ENCODE peak calls at places on chromosomes 6 and 20, in seven cellular contexts. I is mesenchymal stem cell, D is neuronal stem cell, L is IMR-90, M is H1, W is mesendoderm, C is trophoblast cell. U is an unnamed sample.
A peak's percentile ranks its signal among the peaks of the same experiment; 100 is the strongest.

GRCh38 chr6:132122871-132123270 is 171.7 kb upstream of the CCN2 start:
- DNase-seq in D (no peak), L (peak; percentile 100), I (peak; percentile 88), C (no peak), M (no peak), W (no peak), U (no peak)

GRCh38 chr20:11331096-11331495 is 586.6 kb upstream of the BTBD3 start:
- DNase-seq in L (no peak), D (no peak), M (no peak), I (no peak), C (no peak), W (no peak), U (no peak)

GRCh38 chr6:108200631-108201030 is 34.8 kb downstream of the NR2E1 start:
- DNase-seq in I (peak; percentile 8), L (peak; percentile 44), M (no peak), W (no peak), C (no peak), D (no peak), U (no peak)

GRCh38 chr6:135946674-135947073 is 95.2 kb downstream of the PDE7B start:
- DNase-seq in C (no peak), L (no peak), M (no peak), D (no peak), I (no peak), W (no peak), U (no peak)

GRCh38 chr6:135251416-135251815 is 70.3 kb downstream of the MYB start:
- DNase-seq in I (no peak), C (no peak), M (no peak), D (no peak), W (peak; percentile 30), L (no peak), U (no peak)

GRCh38 chr20:38178581-38178980 is 13.5 kb upstream of the TGM2 start:
- DNase-seq in D (no peak), C (no peak), L (no peak), M (no peak), W (no peak), I (no peak), U (no peak)

GRCh38 chr6:167047554-167047953 is 48.4 kb downstream of the CEP43 start:
- DNase-seq in I (no peak), D (no peak), C (no peak), L (no peak), W (no peak), M (no peak), U (no peak)

GRCh38 chr6:13355043-13355945 is 27.0 kb upstream of the TBC1D7 start:
- DNase-seq in W (peak; percentile 76), M (no peak), C (peak; percentile 81), L (peak; percentile 99), I (peak; percentile 95), D (no peak), U (no peak)

GRCh38 chr20:5654557-5654956 is 95.6 kb upstream of the SHLD1 start:
- DNase-seq in I (peak; percentile 91), M (no peak), D (no peak), L (peak; percentile 97), W (no peak), C (no peak), U (no peak)

GRCh38 chr20:59184880-59185447 is 21.3 kb downstream of the ZNF831 start:
- DNase-seq in L (no peak), C (no peak), D (no peak), W (no peak), M (no peak), I (no peak), U (no peak)

GRCh38 chr6:167993831-167994230 is 3.6 kb upstream of the KIF25 start:
- DNase-seq in L (no peak), C (no peak), I (no peak), M (no peak), W (no peak), D (no peak), U (no peak)

GRCh38 chr6:158765509-158766068 is 53.6 kb downstream of the EZR start:
- DNase-seq in D (no peak), C (no peak), L (no peak), W (no peak), M (no peak), I (no peak), U (no peak)

GRCh38 chr6:170344631-170345576 is 38.3 kb downstream of the FAM120B start:
- DNase-seq in D (no peak), M (peak; percentile 17), L (peak; percentile 61), C (no peak), W (peak; percentile 90), I (peak; percentile 76), U (no peak)

GRCh38 chr20:58075980-58076749 is 152.3 kb downstream of the ANKRD60 start:
- DNase-seq in I (no peak), W (no peak), M (no peak), D (no peak), C (no peak), L (no peak), U (no peak)
- H3K18ac ChIP-seq in I (no peak overlapping the region), W (no peak overlapping the region), M (no peak overlapping the region), D (peak overlapping the region; percentile 84), C (no peak overlapping the region), L (no peak overlapping the region), U (no peak overlapping the region)

GRCh38 chr6:106637051-106637717 is 7.8 kb downstream of the QRSL1 start:
- DNase-seq in D (no peak), C (no peak), L (no peak), M (no peak), I (no peak), W (peak; percentile 11), U (no peak)
- H3K9ac ChIP-seq in D (no peak overlapping the region), C (peak overlapping the region; percentile 10), L (no peak overlapping the region), M (no peak overlapping the region), I (no peak overlapping the region), W (no peak overlapping the region), U (no peak overlapping the region)

DNA sequence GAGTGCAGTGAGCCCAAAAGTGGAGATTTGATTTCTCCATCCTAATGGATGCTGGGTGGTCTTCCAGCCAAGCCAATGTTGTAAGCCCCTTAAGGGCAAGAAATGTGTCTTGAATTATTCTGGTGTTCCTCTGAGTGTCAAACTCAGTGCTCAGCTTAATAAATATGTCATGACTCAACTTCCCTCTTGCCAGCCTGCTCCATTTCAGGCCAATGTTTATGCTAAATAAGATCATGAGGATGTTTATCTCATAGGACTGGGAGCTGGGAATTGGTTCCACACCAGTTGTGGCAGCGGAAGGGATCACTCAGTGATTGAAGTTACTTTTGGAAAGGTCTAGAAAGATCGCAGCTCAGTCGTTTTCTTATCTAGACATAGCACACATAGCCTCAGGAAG is 90.4 kb upstream of the ISM1 start:
- DNase-seq in D (no peak), M (no peak), I (no peak), L (peak; percentile 12), C (no peak), W (no peak), U (no peak)
- H3K18ac ChIP-seq in D (no peak overlapping the region), M (no peak overlapping the region), I (no peak overlapping the region), L (no peak overlapping the region), C (no peak overlapping the region), W (no peak overlapping the region), U (no peak overlapping the region)

DNA sequence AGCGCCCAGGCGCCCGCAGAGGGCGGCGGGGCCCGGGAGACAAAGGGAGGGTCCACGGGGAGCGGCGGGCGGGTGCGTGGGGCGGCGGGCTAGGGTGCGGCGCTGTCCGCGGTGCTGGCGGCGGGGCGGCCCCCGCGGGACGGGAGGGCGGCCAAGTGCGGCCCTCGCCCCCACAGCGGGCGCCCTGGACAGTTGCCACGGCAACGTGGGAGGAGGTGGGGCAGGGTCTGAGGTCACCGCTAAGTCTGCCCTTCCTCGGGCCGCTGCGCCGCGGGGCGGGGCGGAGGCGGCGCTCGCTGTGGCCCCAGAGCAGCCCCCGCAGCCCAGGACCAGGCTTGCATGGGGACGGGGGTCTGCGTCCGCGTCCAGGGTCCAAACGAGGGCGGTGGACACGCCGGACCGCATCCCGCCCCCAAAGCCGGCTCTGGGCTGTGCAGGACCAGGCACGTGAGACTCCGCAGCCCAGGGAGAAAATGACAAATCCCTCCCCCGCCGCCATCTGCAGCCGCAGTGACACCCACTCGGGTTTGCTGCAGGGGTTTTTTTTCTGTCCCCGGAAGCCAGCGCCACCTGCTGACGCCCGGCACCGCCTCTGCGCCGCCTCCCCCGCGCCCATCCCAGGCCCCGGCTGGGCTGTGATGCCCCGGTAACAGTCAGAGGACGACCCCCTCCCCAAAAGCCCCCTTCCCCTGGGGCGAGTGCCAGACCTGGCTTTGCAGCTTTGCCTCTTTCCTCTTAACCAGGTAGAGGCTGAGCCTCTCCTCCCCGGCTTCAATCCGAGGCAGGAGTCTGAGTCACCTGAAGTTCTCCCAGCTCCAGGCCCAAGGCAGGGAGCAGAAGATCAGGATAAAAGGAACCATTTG is 36.8 kb downstream of the YTHDF1 start:
- DNase-seq in C (no peak), I (peak; percentile 19), W (peak; percentile 60), L (peak; percentile 4), D (peak; percentile 51), M (no peak), U (peak; percentile 62)
- H3K9ac ChIP-seq in C (no peak overlapping the region), I (no peak overlapping the region), W (no peak overlapping the region), L (no peak overlapping the region), D (peak overlapping the region; percentile 70), M (no peak overlapping the region), U (no peak overlapping the region)

GRCh38 chr6:37160922-37161778 is 8.8 kb upstream of the PIM1 start:
- DNase-seq in M (no peak), I (peak; percentile 34), W (no peak), D (no peak), C (no peak), L (peak; percentile 76), U (no peak)
- H3K18ac ChIP-seq in M (no peak overlapping the region), I (peak overlapping the region; percentile 12), W (no peak overlapping the region), D (no peak overlapping the region), C (no peak overlapping the region), L (peak overlapping the region; percentile 7), U (no peak overlapping the region)

GRCh38 chr6:71489736-71490135 is 201.1 kb downstream of the OGFRL1 start:
- DNase-seq in D (no peak), C (peak; percentile 96), W (peak; percentile 91), M (no peak), I (peak; percentile 86), L (peak; percentile 90), U (peak; percentile 42)
- H3K9ac ChIP-seq in D (no peak overlapping the region), C (no peak overlapping the region), W (no peak overlapping the region), M (no peak overlapping the region), I (peak overlapping the region; percentile 36), L (no peak overlapping the region), U (no peak overlapping the region)

GRCh38 chr6:83008631-83009030 is 57.0 kb downstream of the UBE3D start:
- DNase-seq in W (no peak), I (no peak), L (no peak), M (no peak), D (no peak), C (no peak), U (no peak)

GRCh38 chr6:83006270-83006905 is 59.3 kb downstream of the UBE3D start:
- DNase-seq in I (no peak), M (no peak), W (no peak), C (no peak), D (no peak), L (no peak), U (no peak)
- H3K18ac ChIP-seq in I (no peak overlapping the region), M (no peak overlapping the region), W (no peak overlapping the region), C (no peak overlapping the region), D (no peak overlapping the region), L (no peak overlapping the region), U (no peak overlapping the region)

DNA sequence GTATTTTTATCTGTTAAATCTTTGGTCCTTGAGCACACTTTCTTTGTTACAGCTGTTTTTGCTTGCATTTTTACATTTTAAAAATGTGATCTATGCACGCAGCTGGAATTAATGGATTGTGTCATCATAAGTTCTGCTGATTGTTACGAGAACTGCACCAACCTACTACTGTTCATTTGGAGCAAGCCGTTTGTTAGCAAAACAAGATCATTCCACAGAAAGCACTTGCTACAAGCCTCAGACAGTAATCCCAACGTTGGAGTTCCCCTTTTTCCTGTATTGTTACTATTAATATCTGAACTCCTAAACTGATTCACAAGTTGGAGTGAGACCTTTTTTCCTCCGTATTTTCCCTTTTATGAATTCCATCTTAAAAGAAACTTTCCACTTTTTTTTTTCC is 3.5 kb downstream of the TENT5A start:
- DNase-seq in M (no peak), C (no peak), W (no peak), L (no peak), I (peak; percentile 39), D (no peak), U (no peak)
- H3K9ac ChIP-seq in M (no peak overlapping the region), C (no peak overlapping the region), W (no peak overlapping the region), L (no peak overlapping the region), I (peak overlapping the region; percentile 95), D (no peak overlapping the region), U (no peak overlapping the region)